ENCODE peak calls at places on chromosomes 16 and 17, in seven cellular contexts. One of them, this sample, is unnamed. For H3K36me3, the result is how much of the 10 kb centered on the place peaks cover.

GRCh38 chr16:53216798-53217197 is 162.0 kb downstream of the CHD9 start:
- DNase-seq in neural progenitor cell: no peak
- DNase-seq in tibial artery: no peak
- DNase-seq in osteoblast: no peak
- DNase-seq in endothelial cell of umbilical vein: no peak
- DNase-seq in cardiac muscle cell: no peak
- DNase-seq in PC-9: no peak
- DNase-seq in this sample: no peak

GRCh38 chr17:63405741-63406261 is 40.3 kb downstream of the CYB561 start:
- DNase-seq in neural progenitor cell: peak
- DNase-seq in tibial artery: no peak
- DNase-seq in osteoblast: no peak
- DNase-seq in endothelial cell of umbilical vein: peak
- DNase-seq in cardiac muscle cell: peak
- DNase-seq in PC-9: peak
- DNase-seq in this sample: no peak

GRCh38 chr17:29390856-29391631 is 881 bp downstream of the TAOK1 start:
- DNase-seq in neural progenitor cell: peak
- DNase-seq in tibial artery: no peak
- DNase-seq in osteoblast: peak
- DNase-seq in endothelial cell of umbilical vein: peak
- DNase-seq in cardiac muscle cell: peak
- DNase-seq in PC-9: no peak
- DNase-seq in this sample: peak

GRCh38 chr17:71029246-71029645 is 859.9 kb downstream of the KCNJ2 start:
- DNase-seq in neural progenitor cell: no peak
- DNase-seq in tibial artery: no peak
- DNase-seq in osteoblast: no peak
- DNase-seq in endothelial cell of umbilical vein: no peak
- DNase-seq in cardiac muscle cell: no peak
- DNase-seq in PC-9: no peak
- DNase-seq in this sample: no peak

GRCh38 chr17:32894245-32894644 is 17.3 kb upstream of the MYO1D start:
- DNase-seq in neural progenitor cell: no peak
- DNase-seq in tibial artery: no peak
- DNase-seq in osteoblast: no peak
- DNase-seq in endothelial cell of umbilical vein: no peak
- DNase-seq in cardiac muscle cell: no peak
- DNase-seq in PC-9: peak
- DNase-seq in this sample: no peak

GRCh38 chr17:21218101-21218500 is 4.1 kb upstream of the TMEM11 start:
- DNase-seq in neural progenitor cell: peak
- DNase-seq in tibial artery: no peak
- DNase-seq in osteoblast: peak
- DNase-seq in endothelial cell of umbilical vein: peak
- DNase-seq in cardiac muscle cell: peak
- DNase-seq in PC-9: no peak
- DNase-seq in this sample: no peak

GRCh38 chr17:59829217-59830006 is 63.3 kb downstream of the TUBD1 start:
- DNase-seq in neural progenitor cell: no peak
- DNase-seq in tibial artery: no peak
- DNase-seq in osteoblast: peak
- DNase-seq in endothelial cell of umbilical vein: peak
- DNase-seq in cardiac muscle cell: peak
- DNase-seq in PC-9: peak
- DNase-seq in this sample: no peak

GRCh38 chr16:48426244-48427135 is 41.3 kb upstream of the SIAH1 start:
- DNase-seq in neural progenitor cell: no peak
- DNase-seq in tibial artery: no peak
- DNase-seq in osteoblast: no peak
- DNase-seq in endothelial cell of umbilical vein: no peak
- DNase-seq in cardiac muscle cell: peak
- DNase-seq in PC-9: no peak
- DNase-seq in this sample: no peak

GRCh38 chr16:58450590-58450989 is 49.4 kb upstream of the NDRG4 start:
- DNase-seq in neural progenitor cell: no peak
- DNase-seq in tibial artery: no peak
- DNase-seq in osteoblast: no peak
- DNase-seq in endothelial cell of umbilical vein: no peak
- DNase-seq in cardiac muscle cell: no peak
- DNase-seq in PC-9: no peak
- DNase-seq in this sample: no peak

GRCh38 chr17:13311301-13311700 is 290.4 kb downstream of the HS3ST3A1 start:
- DNase-seq in neural progenitor cell: no peak
- DNase-seq in tibial artery: no peak
- DNase-seq in osteoblast: no peak
- DNase-seq in endothelial cell of umbilical vein: no peak
- DNase-seq in cardiac muscle cell: peak
- DNase-seq in PC-9: no peak
- DNase-seq in this sample: no peak

GRCh38 chr16:74607310-74607966 is 524 bp upstream of the GLG1 start:
- DNase-seq in neural progenitor cell: no peak
- DNase-seq in tibial artery: no peak
- DNase-seq in osteoblast: no peak
- DNase-seq in endothelial cell of umbilical vein: no peak
- DNase-seq in cardiac muscle cell: no peak
- DNase-seq in PC-9: peak
- DNase-seq in this sample: no peak

GRCh38 chr16:85916141-85916890 is 17.4 kb downstream of the IRF8 start:
- DNase-seq in neural progenitor cell: no peak
- DNase-seq in tibial artery: no peak
- DNase-seq in osteoblast: peak
- DNase-seq in endothelial cell of umbilical vein: no peak
- DNase-seq in cardiac muscle cell: peak
- DNase-seq in PC-9: peak
- DNase-seq in this sample: peak

GRCh38 chr16:85220125-85220839 is 108.0 kb upstream of the CIBAR2 start:
- DNase-seq in neural progenitor cell: no peak
- DNase-seq in tibial artery: peak
- DNase-seq in osteoblast: peak
- DNase-seq in endothelial cell of umbilical vein: peak
- DNase-seq in cardiac muscle cell: peak
- DNase-seq in PC-9: no peak
- DNase-seq in this sample: peak

GRCh38 chr17:20010886-20011402 is 1.8 kb downstream of the SPECC1 start:
- DNase-seq in neural progenitor cell: no peak
- DNase-seq in tibial artery: no peak
- DNase-seq in osteoblast: no peak
- DNase-seq in endothelial cell of umbilical vein: no peak
- DNase-seq in cardiac muscle cell: no peak
- DNase-seq in PC-9: no peak
- DNase-seq in this sample: no peak

GRCh38 chr17:75349589-75349988 is 55.9 kb downstream of the GRB2 start:
- DNase-seq in neural progenitor cell: no peak
- DNase-seq in tibial artery: no peak
- DNase-seq in osteoblast: no peak
- DNase-seq in endothelial cell of umbilical vein: no peak
- DNase-seq in cardiac muscle cell: no peak
- DNase-seq in PC-9: no peak
- DNase-seq in this sample: no peak

GRCh38 chr16:70652322-70652721 is 6.0 kb downstream of the IL34 start:
- DNase-seq in neural progenitor cell: no peak
- DNase-seq in tibial artery: no peak
- DNase-seq in osteoblast: peak
- DNase-seq in endothelial cell of umbilical vein: peak
- DNase-seq in cardiac muscle cell: no peak
- DNase-seq in PC-9: no peak
- DNase-seq in this sample: no peak

GRCh38 chr17:18230288-18231141 is 5.1 kb downstream of the LLGL1 start:
- DNase-seq in neural progenitor cell: no peak
- DNase-seq in tibial artery: no peak
- DNase-seq in osteoblast: peak
- DNase-seq in endothelial cell of umbilical vein: no peak
- DNase-seq in cardiac muscle cell: no peak
- DNase-seq in PC-9: no peak
- DNase-seq in this sample: no peak

GRCh38 chr17:18233803-18234518 is 8.5 kb downstream of the LLGL1 start:
- DNase-seq in neural progenitor cell: no peak
- DNase-seq in tibial artery: no peak
- DNase-seq in osteoblast: peak
- DNase-seq in endothelial cell of umbilical vein: no peak
- DNase-seq in cardiac muscle cell: no peak
- DNase-seq in PC-9: no peak
- DNase-seq in this sample: no peak

GRCh38 chr17:18229771-18230170 is 4.3 kb downstream of the LLGL1 start:
- DNase-seq in neural progenitor cell: no peak
- DNase-seq in tibial artery: no peak
- DNase-seq in osteoblast: peak
- DNase-seq in endothelial cell of umbilical vein: no peak
- DNase-seq in cardiac muscle cell: no peak
- DNase-seq in PC-9: no peak
- DNase-seq in this sample: no peak

GRCh38 chr17:18229254-18229653 is 3.8 kb downstream of the LLGL1 start:
- DNase-seq in neural progenitor cell: no peak
- DNase-seq in tibial artery: no peak
- DNase-seq in osteoblast: peak
- DNase-seq in endothelial cell of umbilical vein: no peak
- DNase-seq in cardiac muscle cell: no peak
- DNase-seq in PC-9: no peak
- DNase-seq in this sample: no peak

GRCh38 chr17:18231156-18231555 is 5.7 kb downstream of the LLGL1 start:
- DNase-seq in neural progenitor cell: peak
- DNase-seq in tibial artery: no peak
- DNase-seq in osteoblast: peak
- DNase-seq in endothelial cell of umbilical vein: no peak
- DNase-seq in cardiac muscle cell: no peak
- DNase-seq in PC-9: no peak
- DNase-seq in this sample: no peak
- H3K36me3 ChIP-seq in neural progenitor cell: under half
- H3K36me3 ChIP-seq in tibial artery: under half
- H3K36me3 ChIP-seq in osteoblast: under half
- H3K36me3 ChIP-seq in endothelial cell of umbilical vein: under half
- H3K36me3 ChIP-seq in cardiac muscle cell: under half
- H3K36me3 ChIP-seq in PC-9: under half
- H3K36me3 ChIP-seq in this sample: under half

DNA sequence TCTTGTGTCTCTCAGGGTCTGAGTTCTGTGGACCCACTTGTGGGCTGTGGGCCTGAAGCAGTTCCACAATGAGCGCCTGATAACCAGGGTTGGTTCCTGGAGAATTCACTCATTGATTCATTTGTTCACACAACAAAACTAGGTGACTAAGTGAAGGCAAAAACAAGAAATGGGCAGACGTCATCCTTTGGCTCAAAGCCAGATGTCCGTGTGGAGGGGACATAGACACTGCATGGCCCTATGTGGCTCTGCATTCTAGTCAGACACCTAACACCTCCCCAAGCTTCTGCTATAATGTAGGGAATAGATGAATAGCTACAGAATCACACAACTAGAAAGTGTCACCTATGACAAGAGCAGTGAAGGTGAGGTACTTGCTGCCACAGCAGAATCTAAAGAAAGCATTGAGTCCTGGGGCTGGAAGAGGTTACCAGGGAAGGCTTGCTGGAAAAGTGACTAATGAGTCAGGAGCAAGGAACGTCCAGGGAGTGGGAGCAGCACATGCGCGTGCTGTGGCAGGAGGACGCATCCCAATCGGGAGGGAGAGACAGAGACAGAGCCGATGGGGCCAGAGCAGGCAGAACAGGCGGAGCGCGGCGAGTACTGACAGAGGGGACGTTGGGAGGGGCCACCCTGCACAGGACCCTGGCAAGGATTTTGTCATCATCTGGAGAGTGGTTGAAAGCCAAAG is 58.9 kb downstream of the CES1 start:
- DNase-seq in neural progenitor cell: no peak
- DNase-seq in tibial artery: no peak
- DNase-seq in osteoblast: peak
- DNase-seq in endothelial cell of umbilical vein: no peak
- DNase-seq in cardiac muscle cell: no peak
- DNase-seq in PC-9: no peak
- DNase-seq in this sample: no peak
- TF ChIP-seq CTCF in neural progenitor cell: no peak
- TF ChIP-seq CTCF in tibial artery: no peak
- TF ChIP-seq CTCF in osteoblast: no peak
- TF ChIP-seq CTCF in endothelial cell of umbilical vein: no peak
- TF ChIP-seq CTCF in cardiac muscle cell: no peak
- TF ChIP-seq CTCF in PC-9: no peak
- TF ChIP-seq CTCF in this sample: no peak

DNA sequence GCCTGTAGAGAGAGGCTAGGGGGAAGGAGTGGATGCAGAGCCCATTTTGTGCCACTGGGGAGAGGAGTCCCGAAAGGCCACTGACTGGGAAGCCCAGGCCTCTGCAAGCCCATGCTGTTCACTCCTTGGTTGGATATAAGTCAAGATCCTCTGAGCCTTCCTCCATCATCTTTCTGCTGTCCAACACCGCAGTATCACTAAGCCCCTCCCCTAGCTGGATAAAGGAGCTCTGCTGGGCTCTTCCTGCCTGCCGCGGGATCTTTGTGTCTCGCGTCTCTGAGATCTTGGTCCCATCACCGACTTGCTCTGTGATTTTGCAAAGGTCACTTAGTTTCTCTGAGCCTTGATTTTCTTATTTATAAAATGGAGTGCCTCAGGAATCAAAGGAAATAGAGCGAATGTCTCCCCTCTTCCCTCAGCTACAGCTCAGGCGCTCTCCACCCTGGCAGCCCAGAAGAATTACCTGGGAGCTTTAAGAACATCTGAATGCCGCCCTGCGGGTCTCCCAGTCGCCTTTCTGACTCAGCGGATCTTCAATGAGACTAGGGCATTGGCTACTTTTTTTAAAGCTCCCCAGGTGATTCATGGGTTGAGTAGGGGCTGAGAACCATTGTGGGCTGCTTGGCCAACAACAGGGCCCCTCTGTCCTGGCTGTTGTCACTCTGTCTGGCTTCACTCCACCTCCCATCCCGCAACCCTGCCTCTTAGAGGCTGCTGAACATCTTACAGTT is 25.2 kb upstream of the TMEM220 start:
- DNase-seq in neural progenitor cell: peak
- DNase-seq in tibial artery: no peak
- DNase-seq in osteoblast: no peak
- DNase-seq in endothelial cell of umbilical vein: no peak
- DNase-seq in cardiac muscle cell: peak
- DNase-seq in PC-9: peak
- DNase-seq in this sample: no peak
- H3K27ac ChIP-seq in neural progenitor cell: no peak
- H3K27ac ChIP-seq in tibial artery: no peak
- H3K27ac ChIP-seq in osteoblast: no peak
- H3K27ac ChIP-seq in endothelial cell of umbilical vein: no peak
- H3K27ac ChIP-seq in cardiac muscle cell: no peak
- H3K27ac ChIP-seq in PC-9: no peak
- H3K27ac ChIP-seq in this sample: no peak

GRCh38 chr16:10761388-10761787 is 17.7 kb downstream of the NUBP1 start:
- DNase-seq in neural progenitor cell: no peak
- DNase-seq in tibial artery: no peak
- DNase-seq in osteoblast: no peak
- DNase-seq in endothelial cell of umbilical vein: no peak
- DNase-seq in cardiac muscle cell: no peak
- DNase-seq in PC-9: no peak
- DNase-seq in this sample: no peak

GRCh38 chr16:10760863-10761262 is 17.2 kb downstream of the NUBP1 start:
- DNase-seq in neural progenitor cell: no peak
- DNase-seq in tibial artery: no peak
- DNase-seq in osteoblast: no peak
- DNase-seq in endothelial cell of umbilical vein: no peak
- DNase-seq in cardiac muscle cell: no peak
- DNase-seq in PC-9: no peak
- DNase-seq in this sample: no peak

GRCh38 chr16:10767127-10767526 is 23.5 kb downstream of the NUBP1 start:
- DNase-seq in neural progenitor cell: no peak
- DNase-seq in tibial artery: no peak
- DNase-seq in osteoblast: peak
- DNase-seq in endothelial cell of umbilical vein: no peak
- DNase-seq in cardiac muscle cell: no peak
- DNase-seq in PC-9: no peak
- DNase-seq in this sample: no peak

GRCh38 chr16:10765772-10766171 is 22.1 kb downstream of the NUBP1 start:
- DNase-seq in neural progenitor cell: no peak
- DNase-seq in tibial artery: no peak
- DNase-seq in osteoblast: no peak
- DNase-seq in endothelial cell of umbilical vein: no peak
- DNase-seq in cardiac muscle cell: no peak
- DNase-seq in PC-9: no peak
- DNase-seq in this sample: no peak

GRCh38 chr16:10762336-10762995 is 18.8 kb downstream of the NUBP1 start:
- DNase-seq in neural progenitor cell: no peak
- DNase-seq in tibial artery: no peak
- DNase-seq in osteoblast: no peak
- DNase-seq in endothelial cell of umbilical vein: no peak
- DNase-seq in cardiac muscle cell: no peak
- DNase-seq in PC-9: no peak
- DNase-seq in this sample: no peak
- H3K36me3 ChIP-seq in neural progenitor cell: under half
- H3K36me3 ChIP-seq in tibial artery: half or more
- H3K36me3 ChIP-seq in osteoblast: under half
- H3K36me3 ChIP-seq in endothelial cell of umbilical vein: under half
- H3K36me3 ChIP-seq in cardiac muscle cell: under half
- H3K36me3 ChIP-seq in PC-9: under half
- H3K36me3 ChIP-seq in this sample: under half